ENCODE peak calls at places on chromosome 7, in nine cellular contexts. T is lower lobe of right lung; L is CD8-positive, alpha-beta memory T cell; P is suprapubic skin; A is CD4-positive, alpha-beta T cell; E is PC-9; Z is breast epithelium; R is tibial artery; S is fibroblast of lung. U is an unnamed sample.
A peak's percentile ranks its signal among the peaks of the same experiment; 100 is the strongest.

GRCh38 chr7:88344956-88345832 is 38.5 kb upstream of the STEAP4 start:
- DNase-seq in L (no peak), S (peak; percentile 5), P (peak; percentile 80), E (no peak), R (no peak), Z (no peak), T (peak; percentile 74), A (no peak), U (peak; percentile 24)

GRCh38 chr7:14449291-14449690 is 453.3 kb downstream of the DGKB start:
- DNase-seq in S (no peak), T (no peak), R (no peak), L (no peak), Z (no peak), P (no peak), A (no peak), E (no peak), U (no peak)

GRCh38 chr7:45150199-45150598 is 7.4 kb upstream of the RAMP3 start:
- DNase-seq in L (no peak), S (no peak), Z (no peak), T (no peak), P (peak; percentile 38), E (no peak), R (peak; percentile 21), A (no peak), U (no peak)

GRCh38 chr7:16130127-16131110 is 290.9 kb downstream of the CRPPA start:
- DNase-seq in R (no peak), A (no peak), Z (no peak), T (no peak), S (peak; percentile 72), L (no peak), E (no peak), P (no peak), U (no peak)

GRCh38 chr7:44962483-44963251 is 16.1 kb downstream of the MYO1G start:
- DNase-seq in Z (no peak), R (peak; percentile 65), E (no peak), T (no peak), L (no peak), P (peak; percentile 79), S (no peak), A (no peak), U (no peak)

GRCh38 chr7:143321734-143322133 is 5.8 kb downstream of the CLCN1 start:
- DNase-seq in S (no peak), Z (no peak), T (peak; percentile 63), A (no peak), L (no peak), P (no peak), E (peak; percentile 37), R (no peak), U (no peak)

GRCh38 chr7:155258233-155258575 is 39.5 kb upstream of the INSIG1 start:
- DNase-seq in P (no peak), L (no peak), Z (no peak), E (peak; percentile 64), S (peak; percentile 90), R (peak; percentile 81), T (no peak), A (no peak), U (no peak)

GRCh38 chr7:150388709-150389531 is 9.8 kb downstream of the ZNF775 start:
- DNase-seq in A (no peak), T (peak; percentile 87), S (peak; percentile 89), E (no peak), Z (peak; percentile 69), R (peak; percentile 82), L (no peak), P (no peak), U (peak; percentile 64)

GRCh38 chr7:50531928-50532327 is 33.3 kb downstream of the DDC start:
- DNase-seq in R (no peak), Z (no peak), P (no peak), T (no peak), L (no peak), S (peak; percentile 36), E (no peak), A (no peak), U (no peak)

GRCh38 chr7:33873981-33874750 is 31.2 kb upstream of the BMPER start:
- DNase-seq in A (no peak), P (no peak), E (no peak), T (no peak), Z (no peak), L (no peak), R (no peak), S (peak; percentile 49), U (no peak)

GRCh38 chr7:151517601-151518104 is 2.0 kb downstream of the RHEB start:
- DNase-seq in L (no peak), T (no peak), E (no peak), Z (no peak), A (no peak), R (no peak), S (no peak), P (no peak), U (no peak)

GRCh38 chr7:140316165-140316661 is 82.1 kb downstream of the SLC37A3 start:
- DNase-seq in S (peak; percentile 62), R (peak; percentile 94), A (no peak), L (no peak), E (peak; percentile 74), T (peak; percentile 82), Z (peak; percentile 62), P (peak; percentile 88), U (peak; percentile 64)

GRCh38 chr7:99579956-99580777 is 17.9 kb upstream of the TMEM225B start:
- DNase-seq in P (no peak), R (no peak), S (peak; percentile 52), L (peak; percentile 42), T (no peak), A (peak; percentile 60), E (no peak), Z (no peak), U (no peak)

GRCh38 chr7:106737202-106737562 is 76.2 kb upstream of the CCDC71L start:
- DNase-seq in T (no peak), R (no peak), Z (no peak), S (peak; percentile 63), A (no peak), P (no peak), E (no peak), L (no peak), U (no peak)
- H3K27ac ChIP-seq in T (no peak overlapping the region), R (peak overlapping the region; percentile 62), Z (peak overlapping the region; percentile 49), S (peak overlapping the region; percentile 75), A (no peak overlapping the region), P (no peak overlapping the region), E (peak overlapping the region; percentile 2), L (no peak overlapping the region), U (no peak overlapping the region)

DNA sequence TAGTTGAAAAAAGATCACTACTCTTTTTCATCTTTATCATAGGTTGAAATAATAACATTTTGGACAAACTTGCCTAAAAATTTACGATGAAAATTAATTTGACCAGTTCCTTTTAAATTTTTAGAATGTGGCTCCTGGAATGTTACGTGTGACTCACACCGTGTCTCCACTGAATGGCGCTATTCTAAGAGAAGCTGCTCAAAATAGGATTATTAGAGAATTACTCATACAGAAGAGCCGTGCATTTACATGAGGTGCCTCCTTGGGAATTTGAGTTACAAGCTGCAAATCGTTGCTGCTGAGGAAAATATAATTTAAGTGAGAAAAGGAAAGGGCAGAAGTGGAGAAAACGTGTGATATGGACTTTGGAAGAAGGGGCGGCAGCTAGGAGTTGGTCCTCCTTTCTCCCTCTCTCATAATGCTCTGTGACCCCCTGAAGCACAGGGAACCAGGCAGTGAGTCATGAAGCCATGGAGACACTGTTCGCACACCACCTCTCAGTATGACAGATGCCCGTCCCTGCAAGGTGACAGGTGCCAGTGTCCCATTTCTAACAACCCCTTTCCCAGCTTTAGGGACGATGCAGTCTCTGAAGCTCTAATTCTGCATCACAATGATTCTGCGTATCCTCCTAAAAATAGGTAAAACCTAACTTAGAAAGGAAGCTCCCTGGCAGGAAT is 323.2 kb upstream of the COBL start:
- DNase-seq in P (no peak), L (no peak), T (no peak), Z (no peak), S (no peak), R (no peak), E (no peak), A (no peak), U (no peak)
- H3K27ac ChIP-seq in P (no peak overlapping the region), L (no peak overlapping the region), T (no peak overlapping the region), Z (no peak overlapping the region), S (no peak overlapping the region), R (no peak overlapping the region), E (no peak overlapping the region), A (no peak overlapping the region), U (peak overlapping the region; percentile 41)

DNA sequence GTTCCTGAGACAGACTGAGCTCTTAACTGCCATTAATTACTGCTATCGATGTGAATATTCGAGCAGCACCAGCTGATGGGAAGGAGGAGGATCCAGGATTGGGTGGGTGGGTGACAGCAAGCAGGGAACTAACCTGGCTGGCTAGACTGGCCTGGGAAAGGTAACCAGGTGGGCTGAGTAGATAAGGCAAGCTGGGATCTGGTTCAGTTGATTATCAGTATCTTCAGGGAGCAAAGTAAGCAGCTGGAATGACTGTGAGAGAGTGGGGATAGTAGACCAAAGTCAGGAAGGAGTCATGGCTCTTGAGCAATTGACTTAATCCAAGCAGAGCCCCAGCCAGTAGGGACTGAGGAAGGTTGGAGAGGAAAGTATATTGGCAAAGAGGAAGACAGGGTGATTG is 46.9 kb upstream of the KMT2E start:
- DNase-seq in A (no peak), Z (no peak), R (no peak), T (no peak), S (no peak), L (no peak), P (no peak), E (no peak), U (no peak)
- H3K27ac ChIP-seq in A (no peak overlapping the region), Z (no peak overlapping the region), R (peak overlapping the region; percentile 59), T (no peak overlapping the region), S (peak overlapping the region; percentile 57), L (no peak overlapping the region), P (no peak overlapping the region), E (no peak overlapping the region), U (no peak overlapping the region)

GRCh38 chr7:7686806-7687205 is 31.6 kb downstream of the RPA3 start:
- DNase-seq in R (no peak), E (no peak), A (no peak), L (no peak), T (no peak), Z (no peak), P (no peak), S (no peak), U (no peak)

GRCh38 chr7:7675686-7676085 is 35.1 kb downstream of the UMAD1 start:
- DNase-seq in E (no peak), A (no peak), P (no peak), L (no peak), R (no peak), S (no peak), Z (no peak), T (no peak), U (no peak)

GRCh38 chr7:7681936-7682329 is 36.5 kb downstream of the RPA3 start:
- DNase-seq in P (no peak), A (no peak), T (no peak), S (no peak), L (no peak), Z (no peak), E (no peak), R (no peak), U (no peak)

GRCh38 chr7:7682856-7683255 is 35.6 kb downstream of the RPA3 start:
- DNase-seq in E (no peak), S (no peak), R (no peak), T (no peak), Z (no peak), P (no peak), A (no peak), L (no peak), U (no peak)

GRCh38 chr7:7681191-7681935 is 37.0 kb downstream of the RPA3 start:
- DNase-seq in L (peak; percentile 14), E (peak; percentile 29), T (no peak), R (no peak), S (peak; percentile 82), A (peak; percentile 13), P (no peak), Z (no peak), U (no peak)
- H3K27ac ChIP-seq in L (no peak overlapping the region), E (peak overlapping the region; percentile 38), T (peak overlapping the region; percentile 19), R (no peak overlapping the region), S (no peak overlapping the region), A (no peak overlapping the region), P (peak overlapping the region; percentile 75), Z (peak overlapping the region; percentile 84), U (peak overlapping the region; percentile 14)

U was measured in caudate nucleus.